ENCODE peak calls at places on chromosome 12, in five cellular contexts. M, F, B, X and L are unnamed samples.

GRCh38 chr12:120265483-120266179 is at the start of gene PXN:
- DNase-seq in F (peak), X (peak), B (peak), M (no peak), L (no peak)

GRCh38 chr12:62738611-62739010 is 196.3 kb downstream of the PPM1H start:
- DNase-seq in B (no peak), M (no peak), F (no peak), X (no peak), L (no peak)

GRCh38 chr12:21248679-21249078 is 86.0 kb downstream of the SLCO1A2 start:
- DNase-seq in M (no peak), X (no peak), F (no peak), B (peak), L (peak)

GRCh38 chr12:57208946-57209282 is 7.7 kb upstream of the NXPH4 start:
- DNase-seq in B (no peak), F (no peak), X (no peak), M (no peak), L (no peak)

GRCh38 chr12:28622416-28622815 is 432.2 kb downstream of the CCDC91 start:
- DNase-seq in X (no peak), F (no peak), B (peak), M (no peak), L (no peak)

GRCh38 chr12:80472912-80473500 is 29.0 kb downstream of the PTPRQ start:
- DNase-seq in B (peak), F (peak), M (peak), X (no peak), L (peak)

GRCh38 chr12:1493781-1494180 is 100.6 kb downstream of the FBXL14 start:
- DNase-seq in X (no peak), B (no peak), M (no peak), F (no peak), L (no peak)

GRCh38 chr12:108854055-108854452 is 3.3 kb downstream of the SSH1 start:
- DNase-seq in F (no peak), X (no peak), B (peak), M (no peak), L (no peak)

GRCh38 chr12:79420146-79420618 is 270.6 kb downstream of the PAWR start:
- DNase-seq in B (peak), M (peak), X (no peak), F (no peak), L (peak)

GRCh38 chr12:59383426-59383822 is 212.4 kb upstream of the SLC16A7 start:
- DNase-seq in M (no peak), X (no peak), B (peak), F (no peak), L (no peak)

GRCh38 chr12:13044859-13045384 is 741 bp downstream of the FAM234B start:
- DNase-seq in B (peak), M (no peak), F (peak), X (no peak), L (no peak)

GRCh38 chr12:58919271-58920101 is 818 bp downstream of the LRIG3 start:
- DNase-seq in B (peak), M (peak), F (peak), X (peak), L (no peak)

GRCh38 chr12:101875112-101875961 is 2.0 kb upstream of the DRAM1 start:
- DNase-seq in X (no peak), M (no peak), B (peak), F (no peak), L (no peak)

GRCh38 chr12:52836491-52837175 is 2.5 kb upstream of the KRT79 start:
- DNase-seq in M (no peak), F (no peak), B (no peak), X (no peak), L (no peak)

GRCh38 chr12:103138538-103138937 is 181.1 kb downstream of the ASCL1 start:
- DNase-seq in F (no peak), B (no peak), M (no peak), X (no peak), L (no peak)

GRCh38 chr12:50241178-50241577 is 42.1 kb downstream of the LIMA1 start:
- DNase-seq in M (no peak), B (peak), X (no peak), F (no peak), L (no peak)

GRCh38 chr12:22543246-22544037 is 900 bp downstream of the C2CD5 start:
- DNase-seq in B (peak), X (peak), M (no peak), F (peak), L (peak)

GRCh38 chr12:116442981-116443380 is 116.2 kb upstream of the MAP1LC3B2 start:
- DNase-seq in X (no peak), B (peak), F (no peak), M (no peak), L (no peak)

GRCh38 chr12:110853856-110854255 is 7.1 kb downstream of the CCDC63 start:
- DNase-seq in X (no peak), M (no peak), F (no peak), B (peak), L (no peak)

GRCh38 chr12:4855121-4855924 is 54.4 kb upstream of the KCNA1 start:
- DNase-seq in M (peak), X (peak), B (peak), F (peak), L (peak)

GRCh38 chr12:113062502-113063395 is 6.2 kb downstream of the DTX1 start:
- DNase-seq in F (peak), M (no peak), B (no peak), X (no peak), L (no peak)

GRCh38 chr12:88339966-88340365 is 197.9 kb downstream of the TMTC3 start:
- DNase-seq in F (no peak), X (no peak), M (no peak), B (peak), L (no peak)

GRCh38 chr12:54933381-54933780 is 51.2 kb downstream of the TESPA1 start:
- DNase-seq in M (no peak), F (no peak), B (peak), X (no peak), L (peak)

GRCh38 chr12:114316076-114316475 is 89.9 kb downstream of the TBX5 start:
- DNase-seq in F (no peak), M (no peak), X (no peak), B (peak), L (no peak)

GRCh38 chr12:111488798-111489197 is 83.1 kb downstream of the SH2B3 start:
- DNase-seq in B (no peak), F (no peak), X (no peak), M (no peak), L (no peak)

GRCh38 chr12:88577537-88577936 is 2.7 kb downstream of the KITLG start:
- DNase-seq in B (peak), X (no peak), F (no peak), M (no peak), L (no peak)

GRCh38 chr12:2894961-2895360 is 4.3 kb downstream of the TULP3 start:
- DNase-seq in B (peak), X (no peak), F (no peak), M (no peak), L (no peak)

GRCh38 chr12:88855301-88855700 is 275.0 kb upstream of the KITLG start:
- DNase-seq in F (no peak), X (no peak), M (no peak), B (peak), L (no peak)

GRCh38 chr12:112381421-112381897 is 772 bp downstream of the HECTD4 start:
- DNase-seq in F (peak), X (no peak), B (peak), M (no peak), L (no peak)

GRCh38 chr12:54416908-54417603 is 2.0 kb downstream of the ITGA5 start:
- DNase-seq in X (no peak), M (no peak), B (no peak), F (no peak), L (no peak)

GRCh38 chr12:14993537-14994266 is 20.9 kb downstream of the PDE6H start:
- DNase-seq in M (no peak), F (no peak), X (no peak), B (peak), L (no peak)

GRCh38 chr12:52942056-52942913 is 6.6 kb upstream of the KRT18 start:
- DNase-seq in F (no peak), X (no peak), M (no peak), B (no peak), L (no peak)

GRCh38 chr12:114799574-114800487 is 115.9 kb upstream of the TBX3 start:
- DNase-seq in M (no peak), F (no peak), X (no peak), B (peak), L (no peak)

GRCh38 chr12:19547258-19547657 is 108.0 kb downstream of the AEBP2 start:
- DNase-seq in B (peak), X (no peak), F (no peak), M (no peak), L (no peak)

GRCh38 chr12:104352106-104352713 is 48.7 kb downstream of the EID3 start:
- DNase-seq in F (no peak), B (peak), X (no peak), M (no peak), L (no peak)

GRCh38 chr12:87491089-87491488 is 538.1 kb downstream of the C12orf50 start:
- DNase-seq in B (no peak), M (no peak), X (no peak), F (no peak), L (no peak)

GRCh38 chr12:70418101-70418500 is 52.0 kb downstream of the KCNMB4 start:
- DNase-seq in B (peak), M (no peak), F (no peak), X (no peak), L (no peak)

GRCh38 chr12:121590476-121591143 is 9.8 kb upstream of the KDM2B start:
- DNase-seq in B (peak), F (peak), X (no peak), M (no peak), L (no peak)

GRCh38 chr12:52585951-52586350 is 12.3 kb upstream of the KRT74 start:
- DNase-seq in M (no peak), B (no peak), F (no peak), X (no peak), L (no peak)

GRCh38 chr12:92784795-92785562 is 82.2 kb downstream of the PLEKHG7 start:
- DNase-seq in F (peak), X (peak), M (peak), B (peak), L (peak)